ENCODE peak calls at places on chromosomes 2 and 18, in seven cellular contexts. F, N, T, M, Q, Y and D are unnamed samples.

GRCh38 chr2:191836853-191837769 is 9.8 kb downstream of the CAVIN2 start:
- DNase-seq in F (no peak), N (no peak), T (no peak), M (no peak), Q (no peak), Y (no peak), D (no peak)

GRCh38 chr2:60549250-60550150 is 4.0 kb downstream of the BCL11A start:
- DNase-seq in F (peak), N (no peak), T (no peak), M (peak), Q (peak), Y (no peak), D (no peak)

GRCh38 chr2:156065912-156066311 is 266.6 kb downstream of the NR4A2 start:
- DNase-seq in F (no peak), N (no peak), T (no peak), M (no peak), Q (no peak), Y (no peak), D (no peak)

GRCh38 chr2:86566828-86567205 is 3.6 kb upstream of the CHMP3 start:
- DNase-seq in F (no peak), N (no peak), T (no peak), M (no peak), Q (no peak), Y (no peak), D (no peak)

GRCh38 chr2:44290271-44290670 is 15.0 kb downstream of the SLC3A1 start:
- DNase-seq in F (no peak), N (no peak), T (no peak), M (peak), Q (no peak), Y (no peak), D (no peak)

GRCh38 chr2:101843048-101843447 is 145.5 kb downstream of the MAP4K4 start:
- DNase-seq in F (no peak), N (no peak), T (no peak), M (no peak), Q (no peak), Y (no peak), D (no peak)

GRCh38 chr2:53450885-53451284 is 316.7 kb upstream of the CHAC2 start:
- DNase-seq in F (no peak), N (no peak), T (no peak), M (no peak), Q (peak), Y (no peak), D (no peak)

GRCh38 chr2:32937602-32938450 is 8.9 kb upstream of the LTBP1 start:
- DNase-seq in F (no peak), N (no peak), T (no peak), M (peak), Q (no peak), Y (no peak), D (no peak)

GRCh38 chr2:196182439-196183171 is 11.2 kb upstream of the STK17B start:
- DNase-seq in F (no peak), N (no peak), T (no peak), M (no peak), Q (no peak), Y (no peak), D (no peak)

GRCh38 chr2:32058130-32058529 is 5.2 kb upstream of the SPAST start:
- DNase-seq in F (no peak), N (no peak), T (no peak), M (peak), Q (no peak), Y (no peak), D (no peak)

GRCh38 chr2:30232027-30232800 is 880 bp downstream of the LBH start:
- DNase-seq in F (peak), N (peak), T (no peak), M (no peak), Q (no peak), Y (peak), D (peak)

GRCh38 chr2:188303363-188304031 is 11.8 kb downstream of the GULP1 start:
- DNase-seq in F (no peak), N (no peak), T (no peak), M (peak), Q (no peak), Y (no peak), D (no peak)

GRCh38 chr2:124894199-124894598 is 869.1 kb downstream of the CNTNAP5 start:
- DNase-seq in F (no peak), N (no peak), T (no peak), M (no peak), Q (no peak), Y (no peak), D (no peak)

GRCh38 chr2:226659416-226659815 is 140.2 kb downstream of the IRS1 start:
- DNase-seq in F (no peak), N (no peak), T (no peak), M (no peak), Q (no peak), Y (no peak), D (no peak)

GRCh38 chr18:48455555-48456478 is 46.6 kb upstream of the ZBTB7C start:
- DNase-seq in F (no peak), N (peak), T (no peak), M (peak), Q (no peak), Y (peak), D (no peak)

GRCh38 chr2:230043461-230043860 is 25.3 kb downstream of the SLC16A14 start:
- DNase-seq in F (no peak), N (no peak), T (no peak), M (no peak), Q (no peak), Y (no peak), D (no peak)

GRCh38 chr2:156087875-156088274 is 244.6 kb downstream of the NR4A2 start:
- DNase-seq in F (no peak), N (no peak), T (no peak), M (peak), Q (no peak), Y (no peak), D (no peak)

GRCh38 chr2:160125828-160126227 is 63.4 kb upstream of the PLA2R1 start:
- DNase-seq in F (no peak), N (no peak), T (no peak), M (no peak), Q (no peak), Y (no peak), D (no peak)

GRCh38 chr2:69397234-69397633 is 10.2 kb upstream of the GFPT1 start:
- DNase-seq in F (no peak), N (no peak), T (no peak), M (no peak), Q (no peak), Y (no peak), D (no peak)

GRCh38 chr18:71678144-71678543 is 866.0 kb downstream of the CBLN2 start:
- DNase-seq in F (no peak), N (no peak), T (no peak), M (no peak), Q (no peak), Y (no peak), D (no peak)

GRCh38 chr2:240196716-240197438 is 56.4 kb upstream of the OTOS start:
- DNase-seq in F (no peak), N (no peak), T (no peak), M (no peak), Q (no peak), Y (no peak), D (peak)

GRCh38 chr2:19810148-19810547 is 91.6 kb downstream of the TTC32 start:
- DNase-seq in F (no peak), N (no peak), T (no peak), M (no peak), Q (no peak), Y (no peak), D (no peak)

GRCh38 chr18:58520964-58521363 is 107.9 kb downstream of the ALPK2 start:
- DNase-seq in F (no peak), N (peak), T (no peak), M (peak), Q (no peak), Y (no peak), D (no peak)

GRCh38 chr2:171318463-171318934 is 115.3 kb downstream of the METTL8 start:
- DNase-seq in F (no peak), N (peak), T (no peak), M (no peak), Q (no peak), Y (no peak), D (no peak)

GRCh38 chr18:1103567-1103966 is 198.9 kb downstream of the ADCYAP1 start:
- DNase-seq in F (no peak), N (no peak), T (no peak), M (no peak), Q (no peak), Y (no peak), D (no peak)

GRCh38 chr18:31931886-31932240 is 11.1 kb downstream of the TRAPPC8 start:
- DNase-seq in F (no peak), N (no peak), T (no peak), M (no peak), Q (no peak), Y (no peak), D (no peak)

GRCh38 chr2:64695656-64696310 is 42.1 kb upstream of the SERTAD2 start:
- DNase-seq in F (no peak), N (no peak), T (no peak), M (no peak), Q (no peak), Y (no peak), D (no peak)

GRCh38 chr2:94873362-94874276 is 2.4 kb downstream of the TEKT4 start:
- DNase-seq in F (peak), N (no peak), T (no peak), M (no peak), Q (no peak), Y (no peak), D (peak)

GRCh38 chr18:60372141-60372540 is 434 bp downstream of the MC4R start:
- DNase-seq in F (no peak), N (no peak), T (no peak), M (no peak), Q (no peak), Y (no peak), D (no peak)

GRCh38 chr18:44537521-44537920 is 143.2 kb upstream of the SETBP1 start:
- DNase-seq in F (no peak), N (no peak), T (peak), M (peak), Q (no peak), Y (no peak), D (no peak)

GRCh38 chr2:16747257-16747656 is 81.6 kb upstream of the CYRIA start:
- DNase-seq in F (no peak), N (no peak), T (no peak), M (no peak), Q (no peak), Y (no peak), D (no peak)

GRCh38 chr18:48949606-48950535 is 894 bp downstream of the SMAD7 start:
- DNase-seq in F (peak), N (peak), T (no peak), M (peak), Q (peak), Y (no peak), D (no peak)

GRCh38 chr2:120864981-120865380 is 129.3 kb downstream of the GLI2 start:
- DNase-seq in F (no peak), N (no peak), T (no peak), M (no peak), Q (no peak), Y (no peak), D (no peak)